ENCODE peak calls at places on chromosomes 12 and 14, in six cellular contexts. P is GM10248, D is MM.1S, R is RWPE1, Y is kidney, O is fibroblast of pulmonary artery. W is an unnamed sample.

GRCh38 chr12:88393017-88393767 is 187.1 kb downstream of the KITLG start:
- DNase-seq in P (peak), D (peak), R (no peak), Y (no peak), O (peak), W (no peak)

GRCh38 chr12:7994731-7995205 is 37.7 kb upstream of the FOXJ2 start:
- DNase-seq in P (no peak), D (no peak), R (peak), Y (no peak), O (peak), W (no peak)

GRCh38 chr12:11927311-11927935 is 143.3 kb upstream of the BCL2L14 start:
- DNase-seq in P (no peak), D (no peak), R (no peak), Y (no peak), O (peak), W (no peak)

GRCh38 chr14:90553298-90553920 is 156.6 kb downstream of the CALM1 start:
- DNase-seq in P (no peak), D (no peak), R (no peak), Y (peak), O (no peak), W (no peak)

GRCh38 chr12:123474493-123475255 is 16.7 kb downstream of the SNRNP35 start:
- DNase-seq in P (no peak), D (no peak), R (no peak), Y (no peak), O (no peak), W (no peak)

GRCh38 chr12:50222275-50222783 is 55.2 kb upstream of the CERS5 start:
- DNase-seq in P (peak), D (no peak), R (peak), Y (no peak), O (peak), W (peak)

GRCh38 chr12:106138646-106139421 is at the start of gene NUAK1:
- DNase-seq in P (peak), D (peak), R (peak), Y (peak), O (peak), W (peak)

GRCh38 chr14:33790996-33791395 is 159.9 kb downstream of the EGLN3 start:
- DNase-seq in P (no peak), D (no peak), R (no peak), Y (no peak), O (no peak), W (no peak)

GRCh38 chr12:77938301-77938700 is 107.6 kb downstream of the NAV3 start:
- DNase-seq in P (no peak), D (no peak), R (no peak), Y (no peak), O (no peak), W (no peak)

GRCh38 chr12:44720265-44720664 is 155.8 kb downstream of the NELL2 start:
- DNase-seq in P (no peak), D (no peak), R (no peak), Y (no peak), O (no peak), W (no peak)

GRCh38 chr12:104933778-104934177 is 24.3 kb downstream of the SLC41A2 start:
- DNase-seq in P (no peak), D (no peak), R (no peak), Y (no peak), O (no peak), W (no peak)

GRCh38 chr14:76191297-76191696 is 39.6 kb downstream of the GPATCH2L start:
- DNase-seq in P (no peak), D (no peak), R (no peak), Y (no peak), O (no peak), W (no peak)

GRCh38 chr14:80003138-80003537 is 208.2 kb downstream of the DIO2 start:
- DNase-seq in P (no peak), D (no peak), R (no peak), Y (no peak), O (no peak), W (no peak)

GRCh38 chr14:24384169-24384568 is 14.6 kb upstream of the NYNRIN start:
- DNase-seq in P (no peak), D (no peak), R (no peak), Y (no peak), O (no peak), W (no peak)

GRCh38 chr12:124497658-124498057 is 69.8 kb downstream of the NCOR2 start:
- DNase-seq in P (no peak), D (no peak), R (peak), Y (no peak), O (peak), W (no peak)

GRCh38 chr12:66352197-66352596 is 49.9 kb downstream of the HELB start:
- DNase-seq in P (no peak), D (peak), R (no peak), Y (no peak), O (peak), W (peak)

GRCh38 chr12:15995801-15996200 is 84.7 kb downstream of the DERA start:
- DNase-seq in P (no peak), D (no peak), R (no peak), Y (no peak), O (no peak), W (no peak)

GRCh38 chr14:89027097-89027740 is 202.8 kb downstream of the TTC8 start:
- DNase-seq in P (peak), D (peak), R (peak), Y (peak), O (peak), W (peak)

GRCh38 chr14:61474021-61474420 is 152.6 kb downstream of the PRKCH start:
- DNase-seq in P (no peak), D (no peak), R (no peak), Y (no peak), O (no peak), W (no peak)

GRCh38 chr14:31206536-31207286 is 882 bp downstream of the HECTD1 start:
- DNase-seq in P (peak), D (peak), R (peak), Y (peak), O (peak), W (peak)

GRCh38 chr12:113891737-113892520 is 74.2 kb downstream of the RBM19 start:
- DNase-seq in P (no peak), D (no peak), R (no peak), Y (no peak), O (no peak), W (no peak)

GRCh38 chr14:100531591-100532121 is 55.6 kb downstream of the BEGAIN start:
- DNase-seq in P (no peak), D (no peak), R (no peak), Y (peak), O (no peak), W (peak)

GRCh38 chr12:48917857-48918537 is 7.3 kb downstream of the FKBP11 start:
- DNase-seq in P (no peak), D (peak), R (no peak), Y (no peak), O (no peak), W (no peak)

GRCh38 chr12:108722992-108723766 is 8.1 kb downstream of the CORO1C start:
- DNase-seq in P (no peak), D (no peak), R (peak), Y (no peak), O (peak), W (no peak)

GRCh38 chr12:112004041-112004440 is 8.9 kb downstream of the TMEM116 start:
- DNase-seq in P (no peak), D (no peak), R (no peak), Y (no peak), O (no peak), W (no peak)

GRCh38 chr12:31234053-31234835 is 91.7 kb downstream of the SINHCAF start:
- DNase-seq in P (no peak), D (no peak), R (no peak), Y (no peak), O (no peak), W (no peak)

DNA sequence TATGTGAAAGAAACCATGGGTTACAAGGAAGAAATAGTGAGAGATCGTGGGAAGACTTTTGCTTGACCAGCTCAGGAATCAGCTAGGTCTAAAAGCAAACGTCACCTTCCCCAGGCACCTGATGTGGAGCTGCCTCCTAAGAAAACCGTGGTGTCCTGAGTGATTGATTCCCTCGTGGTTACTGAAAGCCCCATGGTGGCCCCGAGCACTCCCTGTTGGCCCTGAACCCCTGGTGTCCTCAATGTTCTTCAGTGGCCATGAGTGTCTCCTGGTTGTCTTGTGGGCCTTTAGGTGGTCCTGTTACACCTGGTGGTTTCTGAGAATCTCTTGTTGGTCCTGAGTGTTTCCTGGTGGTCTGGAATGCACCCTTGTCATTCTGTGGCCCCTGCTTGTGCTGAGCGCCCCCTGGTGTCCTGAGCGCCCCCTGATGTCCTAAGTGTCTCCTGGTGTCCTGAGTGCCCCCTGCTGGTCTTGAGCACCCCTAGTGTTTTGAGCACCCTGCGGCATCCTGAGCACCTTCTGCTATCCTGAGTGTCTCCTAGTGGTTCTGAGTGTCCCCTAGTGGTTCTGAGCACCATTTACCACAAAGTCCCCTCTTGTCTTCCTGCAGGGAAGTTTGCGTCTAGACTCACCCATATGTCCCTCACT is 518.7 kb downstream of the TMEM121 start:
- DNase-seq in P (peak), D (no peak), R (no peak), Y (peak), O (no peak), W (no peak)
- TF ChIP-seq CTCF in P (peak), D (no peak), R (no peak), Y (peak), O (no peak), W (no peak)

GRCh38 chr14:41299924-41300323 is 306.8 kb upstream of the LRFN5 start:
- DNase-seq in P (no peak), D (no peak), R (no peak), Y (no peak), O (no peak), W (no peak)

GRCh38 chr14:41297961-41298690 is 308.6 kb upstream of the LRFN5 start:
- DNase-seq in P (no peak), D (no peak), R (no peak), Y (no peak), O (peak), W (no peak)

GRCh38 chr14:41295734-41296133 is 310.9 kb upstream of the LRFN5 start:
- DNase-seq in P (no peak), D (no peak), R (no peak), Y (no peak), O (no peak), W (no peak)
- TF ChIP-seq CTCF in P (no peak), D (no peak), R (no peak), Y (no peak), O (no peak), W (no peak)

DNA sequence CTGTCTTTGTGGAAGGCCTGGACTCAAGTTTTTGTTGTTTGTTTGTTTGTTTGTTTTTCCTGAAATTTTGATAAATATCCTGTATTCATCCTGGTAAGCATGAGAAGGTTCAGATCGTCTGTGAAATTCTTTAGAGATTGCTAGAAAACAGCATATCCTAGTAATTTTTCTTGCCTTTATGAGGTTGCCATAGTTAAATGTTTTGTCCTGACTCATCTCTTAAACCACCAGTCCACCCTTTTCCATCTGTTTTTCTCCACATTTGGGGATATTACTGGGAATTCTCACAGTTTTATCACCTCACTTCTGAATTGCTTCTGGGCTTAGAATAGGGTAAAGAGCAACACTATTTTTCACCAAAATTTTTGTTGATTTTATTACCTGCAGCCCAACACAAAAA is 248.3 kb downstream of the FBXL14 start:
- DNase-seq in P (no peak), D (no peak), R (no peak), Y (no peak), O (no peak), W (no peak)
- TF ChIP-seq CTCF in P (no peak), D (no peak), R (no peak), Y (no peak), O (no peak), W (no peak)

DNA sequence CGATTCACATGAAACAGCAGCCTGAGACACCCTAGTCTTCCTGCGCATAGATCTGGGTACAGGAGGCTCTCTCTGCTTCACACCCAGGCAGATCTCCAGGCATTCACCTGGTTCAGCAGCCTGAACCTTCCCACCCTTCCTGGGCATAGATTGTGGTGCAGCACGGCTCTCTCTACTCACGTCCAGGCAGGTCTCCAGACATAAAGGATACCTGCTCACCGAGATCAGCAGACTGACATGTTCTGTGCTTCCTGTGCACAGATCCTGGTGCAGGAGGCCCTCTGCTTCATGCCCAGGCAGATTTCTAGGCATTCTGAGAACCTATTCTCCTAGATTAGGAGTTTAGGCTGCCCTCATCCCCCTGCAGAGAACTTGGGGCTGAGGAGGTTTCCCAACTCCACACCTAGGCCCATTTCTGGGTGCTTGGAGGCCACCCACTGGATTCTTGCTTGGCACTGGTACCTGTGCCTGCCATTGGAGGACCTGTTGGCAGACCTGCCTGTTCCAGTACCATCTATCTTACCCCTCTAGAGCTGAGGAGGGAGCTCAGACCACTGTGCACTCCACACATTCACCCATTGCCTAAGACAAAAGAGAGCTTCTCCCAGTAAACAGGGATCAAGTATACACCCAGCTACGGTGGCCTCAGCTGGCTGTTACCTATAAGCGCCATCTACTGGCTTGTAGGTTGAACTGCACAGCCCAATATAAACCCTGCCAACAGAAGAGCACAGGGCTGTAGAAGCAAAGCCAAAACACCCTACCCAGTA is 28.0 kb upstream of the GARIN6 start:
- DNase-seq in P (peak), D (peak), R (no peak), Y (no peak), O (peak), W (peak)
- TF ChIP-seq CTCF in P (peak), D (peak), R (peak), Y (peak), O (peak), W (peak)

DNA sequence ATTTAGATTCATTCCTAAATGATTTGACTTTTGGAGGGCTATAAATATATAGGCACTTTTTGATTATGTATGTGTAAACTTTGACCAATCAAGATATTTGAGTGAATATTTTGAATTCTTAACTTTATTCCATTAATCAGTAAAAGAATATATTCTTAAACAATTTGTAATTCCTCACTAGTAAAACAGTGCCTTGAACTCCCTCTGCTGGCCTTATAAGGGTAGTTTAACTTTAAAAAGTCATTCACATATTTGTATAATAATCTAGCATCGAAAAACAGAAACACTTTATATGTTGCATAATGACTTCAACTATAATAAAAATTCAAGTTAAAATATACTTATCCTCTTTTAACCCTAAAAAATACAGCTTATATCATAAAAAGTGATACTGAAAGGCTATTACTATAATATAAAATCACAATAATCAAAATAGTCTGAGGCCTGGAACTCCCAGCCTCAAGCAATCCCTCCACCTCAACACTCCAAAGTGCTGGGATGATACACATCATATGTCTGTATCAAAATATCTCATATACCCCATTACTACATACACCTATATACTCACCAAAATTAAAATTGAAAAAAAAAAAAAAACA is 31.2 kb downstream of the CCDC59 start:
- DNase-seq in P (peak), D (peak), R (peak), Y (no peak), O (peak), W (no peak)
- TF ChIP-seq CTCF in P (peak), D (peak), R (peak), Y (peak), O (peak), W (peak)

GRCh38 chr14:56351861-56352260 is 227.7 kb upstream of the TMEM260 start:
- DNase-seq in P (no peak), D (no peak), R (peak), Y (no peak), O (peak), W (no peak)
- TF ChIP-seq CTCF in P (no peak), D (no peak), R (no peak), Y (no peak), O (no peak), W (no peak)

GRCh38 chr12:2364566-2365165 is 311.9 kb downstream of the CACNA1C start:
- DNase-seq in P (no peak), D (no peak), R (no peak), Y (no peak), O (no peak), W (no peak)
- TF ChIP-seq CTCF in P (no peak), D (no peak), R (no peak), Y (no peak), O (no peak), W (peak)

W was measured in glutamatergic neuron.